ENCODE peak calls at places on chromosome X, in nine cellular contexts. H is cardiac fibroblast, T is fibroblast of lung, Y is AG09309, A is hepatocyte, F is kidney, R is sigmoid colon, D is B cell, G is IMR-90. X is an unnamed sample.

GRCh38 chrX:9465380-9466114 is 689 bp downstream of the TBL1X start:
- DNase-seq in R (no peak), Y (no peak), D (peak), G (no peak), F (peak), T (peak), H (peak), A (peak), X (no peak)

GRCh38 chrX:51024106-51024696 is 113.7 kb downstream of the BMP15 start:
- DNase-seq in D (no peak), G (no peak), Y (no peak), A (no peak), R (no peak), F (no peak), T (no peak), H (no peak), X (no peak)

GRCh38 chrX:76148753-76149152 is 24.1 kb upstream of the PBDC1 start:
- DNase-seq in H (peak), D (peak), G (peak), R (peak), Y (no peak), T (peak), A (peak), F (no peak), X (peak)

GRCh38 chrX:54798137-54798536 is at the start of gene ITIH6:
- DNase-seq in A (no peak), Y (no peak), D (no peak), H (no peak), G (no peak), R (no peak), T (no peak), F (no peak), X (no peak)

GRCh38 chrX:1323315-1323714 is 13.3 kb upstream of the IL3RA start:
- DNase-seq in A (peak), H (peak), G (no peak), D (peak), R (no peak), F (peak), T (no peak), Y (no peak), X (no peak)

GRCh38 chrX:22666441-22666840 is 333.3 kb upstream of the DDX53 start:
- DNase-seq in D (peak), F (no peak), T (peak), A (peak), H (peak), R (no peak), G (peak), Y (no peak), X (peak)

GRCh38 chrX:13283512-13283911 is 36.3 kb downstream of the ATXN3L start:
- DNase-seq in H (peak), Y (no peak), R (no peak), A (no peak), T (peak), F (no peak), G (no peak), D (peak), X (peak)

GRCh38 chrX:30219372-30219771 is 4.0 kb downstream of the MAGEB2 start:
- DNase-seq in A (no peak), Y (no peak), R (no peak), H (no peak), D (no peak), G (no peak), F (no peak), T (no peak), X (no peak)

GRCh38 chrX:3548743-3549441 is 164.6 kb downstream of the PRKX start:
- DNase-seq in F (no peak), D (no peak), T (peak), R (no peak), Y (peak), G (peak), H (peak), A (peak), X (peak)

GRCh38 chrX:107135965-107136307 is 17.3 kb upstream of the RBM41 start:
- DNase-seq in A (no peak), G (no peak), T (no peak), Y (no peak), F (no peak), H (no peak), R (no peak), D (no peak), X (no peak)

GRCh38 chrX:475926-476723 is 89.4 kb upstream of the PPP2R3B start:
- DNase-seq in F (peak), Y (no peak), T (no peak), G (no peak), D (no peak), A (no peak), H (no peak), R (peak), X (no peak)

GRCh38 chrX:24282381-24283121 is 31.3 kb downstream of the SUPT20HL2 start:
- DNase-seq in H (peak), G (peak), Y (no peak), D (no peak), A (no peak), T (peak), F (no peak), R (peak), X (peak)

GRCh38 chrX:54007682-54008081 is 36.6 kb downstream of the PHF8 start:
- DNase-seq in T (no peak), Y (no peak), D (no peak), A (no peak), F (no peak), H (no peak), R (no peak), G (no peak), X (no peak)

GRCh38 chrX:17655232-17656034 is 81.9 kb upstream of the SCML1 start:
- DNase-seq in H (no peak), T (peak), G (peak), A (peak), Y (no peak), D (no peak), R (no peak), F (no peak), X (peak)

GRCh38 chrX:44020693-44021092 is 47.5 kb upstream of the NDP start:
- DNase-seq in H (no peak), F (no peak), G (no peak), R (no peak), A (no peak), D (no peak), Y (no peak), T (no peak), X (no peak)

GRCh38 chrX:44022964-44023363 is 49.8 kb upstream of the NDP start:
- DNase-seq in D (no peak), F (no peak), A (no peak), H (no peak), T (no peak), G (no peak), R (no peak), Y (no peak), X (no peak)

GRCh38 chrX:44019911-44020310 is 46.7 kb upstream of the NDP start:
- DNase-seq in A (no peak), D (no peak), R (no peak), H (no peak), F (no peak), Y (no peak), G (no peak), T (no peak), X (no peak)

DNA sequence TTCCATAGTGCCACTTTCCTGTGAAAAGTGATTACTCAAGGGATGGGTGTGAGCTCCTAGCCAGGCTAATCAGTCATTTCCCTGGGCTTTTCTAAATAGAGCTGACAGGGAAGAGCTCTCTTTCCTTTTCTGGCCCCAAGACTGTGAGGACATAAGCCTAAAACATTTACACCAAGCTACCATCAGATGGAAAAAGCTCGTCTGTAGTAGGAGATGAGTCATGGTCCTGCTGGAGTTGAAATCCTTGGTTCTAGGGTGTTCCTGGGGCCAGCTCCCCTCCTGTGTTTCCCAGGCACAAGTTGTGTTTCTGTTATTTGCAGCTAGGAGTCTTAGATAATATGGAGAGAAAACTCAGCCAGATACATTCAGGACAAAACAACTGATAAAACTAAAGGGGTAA is 52.4 kb upstream of the NDP start:
- DNase-seq in A (peak), Y (no peak), T (peak), D (no peak), R (no peak), H (peak), G (peak), F (no peak), X (peak)
- TF ChIP-seq CTCF in A (no peak), Y (no peak), T (no peak), D (no peak), R (no peak), H (no peak), G (no peak), F (no peak), X (no peak)

GRCh38 chrX:15566244-15566643 is 34.5 kb downstream of the ACE2 start:
- DNase-seq in F (no peak), Y (no peak), D (no peak), H (no peak), R (no peak), T (no peak), G (no peak), A (no peak), X (no peak)
- TF ChIP-seq CTCF in F (no peak), Y (peak), D (no peak), H (peak), R (no peak), T (no peak), G (no peak), A (no peak), X (peak)

DNA sequence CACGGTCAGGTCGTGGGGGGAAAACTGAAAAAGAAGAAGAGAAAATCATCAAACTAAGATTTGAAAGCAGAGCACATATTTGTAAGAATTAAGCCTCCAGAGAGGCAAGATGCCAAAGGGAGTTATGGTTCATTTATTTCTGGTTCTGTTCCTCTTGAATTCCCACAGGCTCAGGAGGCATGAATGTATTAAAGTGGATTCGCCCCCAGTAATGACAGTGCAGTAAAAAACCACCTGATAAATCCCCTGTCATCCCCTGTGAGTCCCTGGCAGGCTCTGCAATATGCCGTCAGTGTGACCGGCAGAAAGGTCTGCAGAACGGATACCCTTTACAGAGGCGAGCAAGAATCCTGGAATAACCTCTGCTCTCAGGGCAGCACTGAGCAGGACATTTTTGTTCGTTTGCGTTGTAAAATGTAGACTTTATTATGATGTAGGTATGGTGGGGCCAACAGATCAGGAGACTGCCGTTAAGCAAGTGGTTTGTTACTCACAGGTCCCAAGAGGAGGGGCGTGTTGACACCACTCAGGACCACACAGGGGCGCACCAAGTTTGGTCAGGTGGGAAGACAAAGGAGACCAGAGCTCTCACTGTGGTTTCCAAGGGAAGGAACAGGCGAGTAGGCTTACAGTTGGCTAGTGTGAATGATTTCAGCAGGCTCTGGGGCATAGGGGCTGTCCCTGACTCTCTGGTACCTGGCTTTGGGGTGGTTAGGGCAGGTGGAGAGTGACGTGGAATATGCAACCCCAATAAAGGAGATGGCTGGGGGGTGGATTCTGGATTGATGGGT is 75.3 kb downstream of the DHRSX start:
- DNase-seq in H (no peak), R (no peak), D (no peak), Y (no peak), T (peak), F (no peak), A (no peak), G (no peak), X (no peak)
- TF ChIP-seq CTCF in H (no peak), R (no peak), D (no peak), Y (no peak), T (no peak), F (no peak), A (no peak), G (no peak), X (no peak)

GRCh38 chrX:136580316-136580715 is 48.3 kb downstream of the VGLL1 start:
- DNase-seq in F (no peak), A (no peak), T (no peak), Y (no peak), H (no peak), D (no peak), G (no peak), R (no peak), X (no peak)

GRCh38 chrX:136572030-136572429 is 40.0 kb downstream of the VGLL1 start:
- DNase-seq in R (no peak), A (no peak), D (no peak), G (no peak), H (no peak), F (no peak), Y (no peak), T (no peak), X (no peak)

GRCh38 chrX:136574548-136574947 is 42.5 kb downstream of the VGLL1 start:
- DNase-seq in D (no peak), T (no peak), F (no peak), Y (no peak), A (peak), H (peak), R (no peak), G (no peak), X (no peak)

GRCh38 chrX:136582624-136583023 is 50.6 kb downstream of the VGLL1 start:
- DNase-seq in T (no peak), H (no peak), A (no peak), R (no peak), D (no peak), F (no peak), G (no peak), Y (no peak), X (no peak)

DNA sequence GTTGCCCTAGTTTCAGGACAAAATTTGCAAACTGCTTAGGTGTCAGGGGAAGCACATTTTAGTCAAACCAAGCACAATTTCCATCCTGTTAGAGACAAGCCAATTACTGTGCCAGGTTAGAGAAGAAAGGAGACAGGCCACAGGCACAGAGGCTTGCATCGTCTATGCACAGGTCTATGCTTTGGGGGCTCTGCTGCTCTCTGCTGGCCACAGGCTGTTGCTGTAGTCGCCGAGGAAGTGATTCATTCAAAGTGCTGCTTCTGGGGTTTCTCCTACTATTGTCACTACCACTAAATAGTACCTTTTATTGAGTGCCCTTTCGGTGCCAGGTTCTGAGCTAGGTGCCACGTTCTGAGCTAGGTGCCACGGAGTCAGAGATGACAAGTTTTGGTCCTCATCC is 45.5 kb downstream of the VGLL1 start:
- DNase-seq in H (peak), T (peak), R (peak), G (peak), D (peak), F (no peak), A (peak), Y (no peak), X (peak)
- TF ChIP-seq CTCF in H (peak), T (peak), R (peak), G (peak), D (peak), F (peak), A (peak), Y (peak), X (peak)

GRCh38 chrX:46903458-46904242 is 8.6 kb upstream of the JADE3 start:
- DNase-seq in Y (peak), G (peak), F (peak), H (peak), A (peak), R (peak), D (peak), T (peak), X (peak)
- TF ChIP-seq CTCF in Y (peak), G (peak), F (peak), H (peak), A (peak), R (peak), D (peak), T (peak), X (peak)

DNA sequence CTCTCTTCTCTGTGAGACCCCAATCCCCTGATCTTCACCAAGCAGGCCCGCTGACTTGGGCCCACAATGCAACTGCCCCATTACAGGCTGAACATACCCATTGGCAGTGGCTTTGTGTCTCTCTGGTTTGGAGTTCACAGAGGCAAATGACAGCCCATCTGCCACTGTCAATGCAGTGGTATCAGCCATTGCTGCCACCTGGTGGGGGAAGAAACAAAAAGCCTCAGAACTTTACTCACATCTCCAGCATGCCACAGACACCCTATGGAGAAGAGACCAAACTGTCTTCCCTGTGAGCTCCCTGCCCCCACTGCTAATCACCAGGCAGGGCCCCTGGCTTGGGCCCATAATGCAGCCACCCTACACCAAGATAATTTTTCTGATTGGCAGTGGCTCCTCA is 729.3 kb upstream of the ACTRT1 start:
- DNase-seq in D (no peak), Y (no peak), A (peak), G (no peak), T (no peak), H (no peak), F (peak), R (no peak), X (no peak)
- TF ChIP-seq CTCF in D (no peak), Y (no peak), A (peak), G (no peak), T (no peak), H (no peak), F (no peak), R (no peak), X (no peak)

GRCh38 chrX:73841337-73841736 is 278.3 kb downstream of the CHIC1 start:
- DNase-seq in Y (no peak), H (no peak), G (no peak), T (no peak), F (no peak), R (no peak), D (no peak), A (no peak), X (no peak)
- TF ChIP-seq CTCF in Y (no peak), H (no peak), G (no peak), T (no peak), F (no peak), R (no peak), D (no peak), A (no peak), X (no peak)